ENCODE peak calls at places on chromosomes 16 and 17, in ten cellular contexts. V, U, S, Y, E, J, I, H, P and Q are unnamed samples. For H3K4me1, the result is how much of the 10 kb centered on the place peaks cover.

GRCh38 chr17:69523252-69523861 is 108.9 kb downstream of the MAP2K6 start:
- DNase-seq in J (no peak), S (no peak), E (peak), U (peak), V (no peak), H (no peak), P (peak), Y (no peak), I (no peak), Q (peak)

GRCh38 chr16:50255538-50255937 is 10.8 kb upstream of the ADCY7 start:
- DNase-seq in P (no peak), E (no peak), S (no peak), J (no peak), Y (no peak), I (no peak), U (no peak), H (no peak), V (no peak), Q (no peak)

GRCh38 chr16:76791151-76791550 is 399.8 kb upstream of the MON1B start:
- DNase-seq in Y (no peak), U (no peak), I (no peak), H (no peak), E (no peak), P (no peak), V (no peak), S (no peak), J (no peak), Q (no peak)

GRCh38 chr16:68079616-68080344 is 5.4 kb upstream of the NFATC3 start:
- DNase-seq in H (no peak), P (no peak), E (peak), I (peak), Y (peak), U (no peak), J (peak), V (no peak), S (peak), Q (no peak)

GRCh38 chr16:77946834-77947233 is 75.5 kb upstream of the CLEC3A start:
- DNase-seq in H (no peak), S (no peak), P (peak), E (no peak), I (no peak), J (no peak), U (no peak), V (no peak), Y (no peak), Q (no peak)

GRCh38 chr16:3467920-3468319 is 24.4 kb downstream of the NAA60 start:
- DNase-seq in V (no peak), I (no peak), H (no peak), S (no peak), P (no peak), E (no peak), J (no peak), U (no peak), Y (no peak), Q (peak)

GRCh38 chr16:63904930-63905329 is 1216.9 kb downstream of the CDH11 start:
- DNase-seq in I (no peak), V (no peak), P (no peak), J (no peak), E (no peak), S (no peak), Y (peak), U (no peak), H (no peak), Q (no peak)

GRCh38 chr17:14197582-14197981 is 39.1 kb downstream of the CDRT15 start:
- DNase-seq in P (no peak), J (no peak), V (no peak), H (no peak), S (peak), U (no peak), Y (peak), I (no peak), E (no peak), Q (no peak)

GRCh38 chr17:60141111-60142018 is 8.4 kb upstream of the CA4 start:
- DNase-seq in V (no peak), H (no peak), J (no peak), E (no peak), U (no peak), S (peak), P (no peak), Y (no peak), I (no peak), Q (peak)

GRCh38 chr16:88194397-88195020 is 188.2 kb upstream of the ZNF469 start:
- DNase-seq in P (no peak), V (no peak), U (no peak), E (peak), I (no peak), H (no peak), S (no peak), Y (no peak), J (peak), Q (peak)

GRCh38 chr16:89320717-89321501 is 103.4 kb downstream of the ZNF778 start:
- DNase-seq in H (peak), U (no peak), P (no peak), I (no peak), Y (no peak), S (peak), V (no peak), J (peak), E (no peak), Q (peak)

GRCh38 chr17:41464682-41465081 is 2.5 kb downstream of the KRT32 start:
- DNase-seq in J (peak), H (no peak), Y (no peak), P (no peak), V (peak), U (peak), S (no peak), E (no peak), I (no peak), Q (no peak)

GRCh38 chr17:17833664-17834357 is 3.0 kb downstream of the SREBF1 start:
- DNase-seq in U (no peak), E (no peak), J (no peak), P (no peak), H (no peak), S (no peak), Y (no peak), I (no peak), V (no peak), Q (no peak)

DNA sequence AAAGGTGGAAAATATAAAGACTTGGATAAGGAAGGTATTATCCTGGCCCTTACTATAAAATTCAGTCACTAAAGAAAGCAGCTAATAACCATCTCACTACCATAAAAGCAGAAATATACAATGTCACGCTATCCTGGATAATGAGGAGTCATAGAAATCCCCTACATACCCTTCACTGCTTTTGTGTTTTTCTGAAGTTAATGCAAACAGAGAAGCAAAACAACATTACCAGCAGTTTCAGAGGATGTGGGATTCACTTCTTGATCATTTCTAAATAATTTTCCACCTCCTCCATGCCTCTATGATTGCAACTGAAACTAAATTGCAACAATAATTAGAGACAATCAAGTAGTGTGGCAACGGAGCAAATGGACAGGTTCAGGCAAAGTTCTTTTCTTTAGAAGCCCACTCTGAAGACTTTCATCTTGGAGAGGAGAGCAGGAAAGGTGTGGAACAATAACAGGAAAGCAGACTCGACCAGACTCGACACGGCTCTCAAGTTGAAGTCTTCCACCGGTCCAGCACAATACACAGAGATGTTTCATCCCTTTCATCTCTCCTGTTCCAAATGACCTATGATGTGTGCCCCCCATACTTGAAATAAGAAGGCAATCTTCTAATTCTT is 10.2 kb downstream of the CYTH1 start:
- DNase-seq in H (no peak), P (no peak), S (no peak), J (no peak), Y (peak), U (no peak), I (no peak), E (no peak), V (no peak), Q (no peak)
- H3K4me1 ChIP-seq in H (under half), P (under half), S (under half), J (half or more), Y (half or more), U (under half), I (half or more), E (under half), V (under half), Q (under half)

GRCh38 chr16:46621902-46622676 is 910 bp upstream of the SHCBP1 start:
- DNase-seq in E (no peak), S (no peak), U (no peak), Y (no peak), H (no peak), P (no peak), V (no peak), I (no peak), J (no peak), Q (no peak)

GRCh38 chr16:46621006-46621629 is at the start of gene SHCBP1:
- DNase-seq in Y (peak), P (peak), S (peak), U (peak), J (peak), I (peak), E (peak), V (peak), H (peak), Q (peak)

GRCh38 chr16:46620265-46621005 is 744 bp downstream of the SHCBP1 start:
- DNase-seq in J (no peak), Y (no peak), P (no peak), I (no peak), V (no peak), H (no peak), U (peak), E (no peak), S (no peak), Q (no peak)

GRCh38 chr16:46618516-46618915 is 2.7 kb downstream of the SHCBP1 start:
- DNase-seq in H (no peak), J (no peak), E (no peak), U (no peak), Y (no peak), S (no peak), V (no peak), I (no peak), P (no peak), Q (no peak)
- H3K4me1 ChIP-seq in H (under half), J (under half), E (under half), U (under half), Y (under half), S (under half), V (under half), I (under half), P (under half), Q (under half)

DNA sequence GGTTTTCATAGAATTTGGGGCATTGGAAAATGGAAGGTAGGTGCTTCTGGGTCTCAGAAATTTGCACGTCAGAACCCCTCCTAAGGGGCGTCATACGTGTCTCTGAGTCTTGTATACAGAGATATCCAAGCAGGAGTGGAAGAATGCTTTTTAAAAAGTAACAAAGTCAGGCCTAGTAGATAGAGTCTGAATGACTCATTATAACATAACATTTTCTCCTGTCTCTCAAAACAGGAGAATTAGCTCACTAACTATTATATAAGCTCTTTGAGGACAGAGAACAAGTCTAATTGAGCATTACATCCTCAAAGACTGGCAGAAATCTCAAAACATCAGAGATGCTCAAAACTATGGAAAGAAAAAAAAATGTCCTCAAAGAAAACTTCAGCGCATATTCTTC is 86.1 kb upstream of the CCL2 start:
- DNase-seq in V (no peak), E (no peak), Y (no peak), U (no peak), P (no peak), I (no peak), S (no peak), J (no peak), H (no peak), Q (no peak)
- H3K4me1 ChIP-seq in V (under half), E (under half), Y (under half), U (under half), P (under half), I (under half), S (under half), J (under half), H (under half), Q (under half)

DNA sequence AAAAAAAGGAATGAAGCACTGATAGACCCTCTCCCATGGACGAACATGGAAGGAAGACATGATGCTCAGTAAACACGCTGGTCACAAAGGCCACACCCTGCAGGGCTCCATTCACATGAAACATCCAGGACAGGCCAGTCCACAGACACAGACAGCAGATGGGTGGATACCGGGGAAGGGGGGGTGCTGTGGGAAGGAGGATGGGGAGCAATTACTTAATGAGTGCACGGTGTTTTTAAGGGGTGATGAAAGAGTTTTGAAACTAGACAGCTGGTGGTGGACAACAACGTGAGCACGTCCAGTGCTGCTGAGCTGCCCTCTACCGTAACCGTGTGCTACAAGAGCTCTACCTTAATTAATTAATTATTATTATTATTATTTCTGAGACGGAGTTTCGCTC is 6.0 kb upstream of the SLC16A3 start:
- DNase-seq in E (no peak), I (no peak), U (no peak), S (no peak), Y (no peak), J (no peak), P (no peak), H (no peak), V (no peak), Q (no peak)
- H3K4me1 ChIP-seq in E (half or more), I (under half), U (under half), S (under half), Y (under half), J (under half), P (under half), H (under half), V (under half), Q (under half)

DNA sequence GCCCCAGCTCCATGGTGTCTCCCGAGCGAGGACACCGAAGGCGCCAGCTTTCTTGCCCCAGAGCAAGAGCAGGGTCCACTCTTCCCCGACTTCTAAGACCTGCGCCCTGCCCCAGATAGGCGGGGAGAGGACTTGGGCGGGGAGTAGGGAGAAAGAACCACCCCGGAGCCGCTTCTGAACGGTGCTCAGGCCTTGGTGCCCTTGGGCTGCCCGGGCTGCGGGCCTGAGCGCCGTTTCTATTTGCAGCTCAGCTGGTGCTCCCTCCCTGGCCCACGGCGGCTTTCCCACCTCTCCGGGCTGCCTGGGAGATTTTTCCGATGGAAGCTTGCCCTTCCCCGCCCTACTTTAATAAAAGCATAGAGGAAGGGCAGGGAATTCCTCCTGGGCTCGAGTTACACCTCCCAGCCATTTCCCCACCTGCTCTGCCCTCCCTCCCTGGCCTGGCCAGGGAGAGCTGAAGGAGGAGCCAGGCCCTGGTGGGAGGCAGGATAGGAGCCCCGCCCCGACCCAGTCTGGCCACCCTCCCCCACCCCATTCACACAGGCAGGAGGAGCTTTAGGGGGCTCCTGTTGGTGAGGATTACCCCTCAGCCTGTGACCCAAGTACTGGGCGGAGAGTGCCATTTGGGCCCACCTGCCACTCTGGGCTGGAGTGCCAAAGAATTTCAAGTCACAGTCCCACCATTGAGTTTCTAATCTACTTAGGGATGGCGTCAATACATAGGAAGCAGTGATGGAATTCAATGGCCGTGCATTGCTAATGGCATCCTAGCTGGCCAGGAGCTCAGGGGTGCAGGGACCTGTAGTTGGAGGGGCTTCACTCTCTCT is 2.0 kb downstream of the MMP15 start:
- DNase-seq in P (peak), E (peak), S (peak), U (peak), J (peak), Y (no peak), I (no peak), H (peak), V (no peak), Q (no peak)
- H3K4me1 ChIP-seq in P (under half), E (half or more), S (under half), U (under half), J (under half), Y (under half), I (under half), H (under half), V (under half), Q (under half)

GRCh38 chr16:935684-936083 is 35.1 kb downstream of the LMF1 start:
- DNase-seq in J (no peak), H (no peak), Y (peak), U (no peak), S (no peak), V (no peak), I (no peak), P (no peak), E (no peak), Q (no peak)

GRCh38 chr16:931651-932500 is 38.9 kb downstream of the LMF1 start:
- DNase-seq in J (no peak), H (no peak), P (no peak), Y (no peak), I (no peak), S (no peak), V (no peak), E (no peak), U (no peak), Q (no peak)

GRCh38 chr16:932831-933330 is 37.9 kb downstream of the LMF1 start:
- DNase-seq in P (no peak), J (no peak), V (no peak), U (no peak), S (no peak), Y (no peak), E (no peak), I (no peak), H (no peak), Q (no peak)

GRCh38 chr16:934178-934577 is 36.6 kb downstream of the LMF1 start:
- DNase-seq in I (no peak), J (no peak), S (no peak), E (no peak), P (no peak), Y (peak), V (no peak), U (no peak), H (no peak), Q (no peak)

DNA sequence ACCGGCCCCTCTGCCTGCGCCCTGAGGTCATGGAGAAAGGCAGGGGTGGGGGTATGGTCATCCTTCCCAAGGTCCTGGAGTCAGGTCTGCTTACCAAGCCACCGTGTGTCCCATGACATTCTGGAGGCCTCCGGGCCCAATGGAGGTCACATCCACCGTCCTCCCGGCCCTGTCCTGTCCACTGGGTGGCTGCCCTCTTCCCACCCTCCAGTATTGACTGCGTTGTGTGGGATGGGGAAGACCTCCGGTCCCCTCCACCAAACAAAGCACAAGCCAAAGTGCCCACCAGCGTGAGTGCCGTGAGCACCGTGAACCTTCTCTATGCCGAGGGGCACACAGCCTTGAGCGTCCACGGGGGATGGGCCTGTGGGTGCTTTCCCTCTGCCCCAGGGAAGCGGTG is 37.2 kb downstream of the LMF1 start:
- DNase-seq in V (no peak), P (no peak), I (no peak), U (no peak), Y (no peak), J (no peak), S (no peak), H (no peak), E (no peak), Q (no peak)
- H3K4me1 ChIP-seq in V (under half), P (under half), I (under half), U (under half), Y (under half), J (under half), S (under half), H (under half), E (under half), Q (under half)

DNA sequence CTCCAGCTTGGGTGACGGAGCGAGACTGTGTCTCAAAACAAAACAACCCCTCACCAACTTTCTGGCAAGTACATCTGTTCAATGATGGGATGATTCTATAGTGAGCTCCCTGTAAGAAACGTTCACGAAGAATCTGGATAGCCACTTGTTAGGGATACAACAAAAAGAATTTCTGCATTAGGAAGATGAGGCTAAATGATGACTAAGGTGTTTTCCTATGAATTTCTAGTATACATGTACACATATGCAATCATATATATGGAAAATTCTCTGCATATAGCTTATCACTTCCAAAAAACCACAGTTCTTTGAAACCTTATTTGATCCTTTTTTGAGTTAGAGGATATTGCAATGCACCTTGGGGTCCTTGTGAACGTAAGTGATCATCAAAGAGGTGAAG is 64.4 kb upstream of the CLEC18A start:
- DNase-seq in U (no peak), E (no peak), I (no peak), P (no peak), V (no peak), Y (no peak), J (no peak), H (no peak), S (no peak), Q (no peak)
- H3K4me1 ChIP-seq in U (under half), E (under half), I (under half), P (under half), V (under half), Y (under half), J (under half), H (under half), S (under half), Q (under half)

DNA sequence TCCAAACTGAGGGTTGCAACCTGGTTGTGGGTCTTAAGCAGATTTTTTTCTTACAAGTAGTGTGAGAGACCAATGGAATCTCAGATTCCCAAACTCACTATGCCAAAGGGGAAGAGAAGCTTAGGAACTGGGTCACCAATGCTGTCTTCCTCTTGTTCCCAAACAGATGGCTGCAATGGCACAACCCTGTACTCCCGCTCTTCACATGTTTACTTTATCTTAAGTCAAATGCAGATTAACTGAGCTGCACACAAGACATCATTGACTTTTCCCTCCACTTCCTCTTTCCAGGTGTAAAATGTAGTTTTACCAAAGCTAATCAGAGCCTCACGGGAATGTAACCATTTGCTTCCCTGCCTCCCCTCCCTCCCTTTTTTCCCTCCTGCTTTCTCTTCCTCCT is 14.4 kb upstream of the CD300E start:
- DNase-seq in J (no peak), P (no peak), H (no peak), E (no peak), U (no peak), S (no peak), V (no peak), I (no peak), Y (no peak), Q (no peak)
- H3K4me1 ChIP-seq in J (under half), P (under half), H (under half), E (under half), U (under half), S (under half), V (under half), I (under half), Y (under half), Q (under half)